ENCODE peak calls at places on chromosomes 1 and 21, in six cellular contexts. T, X, Z, U, M and D are unnamed samples.
A peak's percentile ranks its signal among the peaks of the same experiment; 100 is the strongest.

GRCh38 chr21:38679531-38679930 is 126.2 kb upstream of the ETS2 start:
- DNase-seq in T (no peak), X (no peak), Z (no peak), U (no peak), M (no peak), D (no peak)

GRCh38 chr1:172670791-172671190 is 11.9 kb downstream of the FASLG start:
- DNase-seq in T (no peak), X (no peak), Z (no peak), U (no peak), M (no peak), D (no peak)

GRCh38 chr1:75079535-75080290 is 54.5 kb upstream of the LHX8 start:
- DNase-seq in T (no peak), X (no peak), Z (peak; percentile 21), U (no peak), M (no peak), D (no peak)

GRCh38 chr1:162587347-162587746 is 25.8 kb downstream of the UAP1 start:
- DNase-seq in T (no peak), X (no peak), Z (no peak), U (no peak), M (no peak), D (no peak)

GRCh38 chr1:73674945-73675561 is 522.9 kb downstream of the LRRIQ3 start:
- DNase-seq in T (no peak), X (no peak), Z (peak; percentile 14), U (no peak), M (no peak), D (no peak)

GRCh38 chr1:242523282-242523967 is 1.1 kb downstream of the PLD5 start:
- DNase-seq in T (no peak), X (no peak), Z (peak; percentile 54), U (peak; percentile 23), M (no peak), D (no peak)

GRCh38 chr1:240607006-240607405 is 4.9 kb downstream of the GREM2 start:
- DNase-seq in T (no peak), X (no peak), Z (no peak), U (no peak), M (no peak), D (no peak)

GRCh38 chr1:168509204-168509603 is 34.6 kb downstream of the XCL2 start:
- DNase-seq in T (no peak), X (no peak), Z (no peak), U (no peak), M (no peak), D (no peak)

GRCh38 chr1:1345384-1345783 is 3.8 kb downstream of the DVL1 start:
- DNase-seq in T (no peak), X (no peak), Z (no peak), U (no peak), M (peak; percentile 47), D (no peak)
- H3K4me3 ChIP-seq in T (no peak overlapping the region), X (no peak overlapping the region), Z (no peak overlapping the region), U (peak overlapping the region; percentile 28), M (no peak overlapping the region), D (no peak overlapping the region)

GRCh38 chr1:2175681-2176454 is 18.7 kb downstream of the FAAP20 start:
- DNase-seq in T (no peak), X (no peak), Z (no peak), U (no peak), M (no peak), D (peak; percentile 54)
- TF ChIP-seq EP300 in T (no peak), X (no peak), Z (no peak), U (no peak), M (no peak), D (no peak)

GRCh38 chr1:207965602-207966387 is 54.9 kb upstream of the CD34 start:
- DNase-seq in T (no peak), X (peak; percentile 80), Z (no peak), U (no peak), M (no peak), D (no peak)

GRCh38 chr1:207962716-207963428 is 51.9 kb upstream of the CD34 start:
- DNase-seq in T (peak; percentile 85), X (peak; percentile 90), Z (peak; percentile 80), U (peak; percentile 15), M (peak; percentile 42), D (peak; percentile 47)

GRCh38 chr1:207966521-207966920 is 55.6 kb upstream of the CD34 start:
- DNase-seq in T (no peak), X (peak; percentile 75), Z (no peak), U (no peak), M (no peak), D (no peak)

GRCh38 chr1:207963429-207964194 is 52.7 kb upstream of the CD34 start:
- DNase-seq in T (peak; percentile 94), X (peak; percentile 97), Z (peak; percentile 100), U (peak; percentile 85), M (peak; percentile 94), D (peak; percentile 90)

GRCh38 chr1:207964195-207964966 is 53.5 kb upstream of the CD34 start:
- DNase-seq in T (no peak), X (no peak), Z (no peak), U (no peak), M (no peak), D (no peak)
- H3K4me3 ChIP-seq in T (peak overlapping the region; percentile 65), X (peak overlapping the region; percentile 71), Z (no peak overlapping the region), U (no peak overlapping the region), M (no peak overlapping the region), D (no peak overlapping the region)

GRCh38 chr1:14786104-14786675 is 187.7 kb downstream of the KAZN start:
- DNase-seq in T (no peak), X (no peak), Z (no peak), U (no peak), M (no peak), D (no peak)
- TF ChIP-seq EP300 in T (no peak), X (no peak), Z (no peak), U (no peak), M (no peak), D (no peak)

DNA sequence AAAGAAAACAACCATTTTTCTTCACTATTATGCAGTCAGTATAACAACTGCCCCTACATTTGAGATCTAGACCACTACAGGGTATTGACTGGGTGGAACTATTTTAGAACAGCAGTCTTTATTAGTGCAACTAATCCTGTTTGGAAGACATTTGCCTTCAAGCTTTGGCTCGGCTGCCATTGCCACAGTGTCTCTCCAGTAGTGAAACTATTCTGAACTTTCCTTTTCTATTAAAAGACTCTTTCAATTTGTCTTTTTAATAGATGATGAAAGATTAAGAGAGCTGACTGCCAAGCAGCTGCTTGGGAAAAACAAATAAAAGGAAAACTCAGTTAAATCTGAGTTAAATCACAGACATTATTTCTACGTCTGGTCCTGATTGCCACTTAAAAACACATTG is 49.3 kb downstream of the LPGAT1 start:
- DNase-seq in T (no peak), X (no peak), Z (no peak), U (no peak), M (no peak), D (no peak)
- H3K4me3 ChIP-seq in T (no peak overlapping the region), X (peak overlapping the region; percentile 7), Z (no peak overlapping the region), U (no peak overlapping the region), M (no peak overlapping the region), D (no peak overlapping the region)